ENCODE peak calls at places on chromosome 2, in ten cellular contexts. T is bronchial epithelial cell; C is psoas muscle; O is stimulated activated CD8-positive, alpha-beta memory T cell treated with anti-CD3 and anti-CD28 coated beads, Interleukin-15, amount 100 ng/mL, for 24 hours; B is COR-L47; R is mammary epithelial cell; L is NCI-H82; H is iris pigment epithelial cell; M is endothelial cell; N is mesenchymal stem cell. I is an unnamed sample.

GRCh38 chr2:217360781-217361485 is 501.1 kb upstream of the TNP1 start:
- DNase-seq in M (no peak), H (peak; percentile 60), T (no peak), C (peak; percentile 56), L (no peak), R (peak; percentile 53), N (peak; percentile 80), B (no peak), O (no peak), I (no peak)

GRCh38 chr2:105734762-105735538 is 9.8 kb upstream of the NCK2 start:
- DNase-seq in O (no peak), R (peak; percentile 67), B (no peak), N (peak; percentile 65), L (no peak), T (peak; percentile 78), M (no peak), C (no peak), H (peak; percentile 42), I (no peak)

GRCh38 chr2:85800576-85800975 is 46.8 kb downstream of the ATOH8 start:
- DNase-seq in L (no peak), R (no peak), O (no peak), C (no peak), B (no peak), M (no peak), T (no peak), H (no peak), N (no peak), I (no peak)

GRCh38 chr2:223055140-223055539 is 3.1 kb downstream of the KCNE4 start:
- DNase-seq in L (no peak), T (no peak), O (no peak), N (peak; percentile 87), B (peak; percentile 28), R (no peak), M (no peak), C (no peak), H (peak; percentile 75), I (no peak)

GRCh38 chr2:42359894-42360483 is 1.0 kb downstream of the COX7A2L start:
- DNase-seq in L (peak; percentile 56), M (peak; percentile 21), H (peak; percentile 72), C (no peak), N (peak; percentile 77), B (no peak), O (no peak), T (peak; percentile 36), R (peak; percentile 26), I (no peak)

GRCh38 chr2:215773728-215774127 is 239.6 kb downstream of the MREG start:
- DNase-seq in B (no peak), O (no peak), N (peak; percentile 89), R (peak; percentile 93), C (no peak), H (peak; percentile 98), T (peak; percentile 82), L (no peak), M (no peak), I (no peak)

GRCh38 chr2:67604360-67604759 is 207.2 kb downstream of the ETAA1 start:
- DNase-seq in C (no peak), O (no peak), H (peak; percentile 30), T (no peak), L (no peak), M (no peak), B (no peak), N (no peak), R (no peak), I (no peak)

GRCh38 chr2:200689115-200689514 is 103.3 kb downstream of the AOX1 start:
- DNase-seq in L (peak; percentile 95), H (peak; percentile 14), T (no peak), M (no peak), R (no peak), C (no peak), N (peak; percentile 10), O (no peak), B (no peak), I (no peak)

GRCh38 chr2:197163755-197164753 is 146.5 kb downstream of the ANKRD44 start:
- DNase-seq in O (no peak), H (no peak), L (no peak), C (peak; percentile 56), R (no peak), B (no peak), N (no peak), M (peak; percentile 32), T (no peak), I (no peak)

GRCh38 chr2:188478724-188479123 is 187.1 kb downstream of the GULP1 start:
- DNase-seq in H (no peak), L (no peak), B (no peak), R (peak; percentile 65), T (peak; percentile 60), O (no peak), N (no peak), M (no peak), C (no peak), I (no peak)

GRCh38 chr2:38791747-38792146 is 13.7 kb downstream of the GEMIN6 start:
- DNase-seq in M (no peak), R (no peak), N (no peak), C (no peak), L (no peak), H (no peak), T (no peak), O (no peak), B (no peak), I (no peak)

GRCh38 chr2:231869704-231870103 is 56.5 kb downstream of the NPPC start:
- DNase-seq in R (no peak), O (no peak), C (no peak), T (no peak), L (no peak), N (no peak), B (no peak), H (no peak), M (no peak), I (no peak)

GRCh38 chr2:164706522-164706921 is 85.2 kb upstream of the GRB14 start:
- DNase-seq in L (peak; percentile 23), H (peak; percentile 73), R (peak; percentile 90), M (no peak), C (no peak), O (no peak), T (peak; percentile 88), B (no peak), N (peak; percentile 74), I (no peak)

GRCh38 chr2:12087671-12088380 is 341.4 kb downstream of the LPIN1 start:
- DNase-seq in H (peak; percentile 43), T (peak; percentile 94), M (no peak), L (no peak), B (no peak), C (no peak), R (peak; percentile 87), N (peak; percentile 33), O (no peak), I (no peak)

GRCh38 chr2:224284134-224284946 is 117.6 kb downstream of the FAM124B start:
- DNase-seq in H (no peak), M (no peak), C (no peak), L (peak; percentile 77), T (peak; percentile 55), N (peak; percentile 54), O (no peak), B (peak; percentile 20), R (peak; percentile 43), I (no peak)

GRCh38 chr2:111091811-111092211 is 28.9 kb upstream of the BCL2L11 start:
- DNase-seq in N (no peak), O (no peak), R (no peak), L (no peak), B (no peak), M (no peak), C (no peak), T (no peak), H (no peak), I (no peak)

GRCh38 chr2:147358375-147358774 is 486.5 kb upstream of the ACVR2A start:
- DNase-seq in B (no peak), L (no peak), R (no peak), O (no peak), C (no peak), H (no peak), N (no peak), M (no peak), T (no peak), I (no peak)